ENCODE peak calls at places on chromosomes 13 and 19, in six cellular contexts. S, F, L, Y, O and T are unnamed samples.

GRCh38 chr19:588093-588742 is 1.5 kb upstream of the HCN2 start:
- DNase-seq in S (no peak), F (peak), L (peak), Y (no peak), O (peak), T (peak)

GRCh38 chr19:39515551-39516191 is 732 bp downstream of the SELENOV start:
- DNase-seq in S (no peak), F (no peak), L (no peak), Y (no peak), O (no peak), T (no peak)

GRCh38 chr13:111881700-111882099 is 185.2 kb upstream of the SOX1 start:
- DNase-seq in S (no peak), F (no peak), L (no peak), Y (peak), O (no peak), T (no peak)

GRCh38 chr19:8361921-8362793 is 1.8 kb upstream of the ANGPTL4 start:
- DNase-seq in S (peak), F (peak), L (peak), Y (peak), O (peak), T (peak)

GRCh38 chr13:51518847-51519246 is 65.4 kb upstream of the WDFY2 start:
- DNase-seq in S (no peak), F (peak), L (no peak), Y (no peak), O (peak), T (peak)

GRCh38 chr19:6590458-6591319 is at the start of gene CD70:
- DNase-seq in S (no peak), F (no peak), L (no peak), Y (no peak), O (peak), T (peak)

GRCh38 chr13:112893570-112894422 is 75.2 kb upstream of the MCF2L start:
- DNase-seq in S (no peak), F (peak), L (peak), Y (no peak), O (no peak), T (peak)

GRCh38 chr13:20383058-20383457 is 142.6 kb downstream of the CRYL1 start:
- DNase-seq in S (no peak), F (no peak), L (no peak), Y (no peak), O (no peak), T (no peak)

GRCh38 chr13:111114362-111115050 is 604 bp upstream of the ARHGEF7 start:
- DNase-seq in S (no peak), F (peak), L (peak), Y (peak), O (no peak), T (no peak)

GRCh38 chr13:25247345-25247744 is 39.9 kb downstream of the MTMR6 start:
- DNase-seq in S (no peak), F (no peak), L (no peak), Y (no peak), O (no peak), T (no peak)

GRCh38 chr13:34217343-34218094 is 399.6 kb downstream of the RFC3 start:
- DNase-seq in S (no peak), F (no peak), L (no peak), Y (no peak), O (no peak), T (no peak)

GRCh38 chr13:113967729-113968462 is 6.0 kb downstream of the C13orf46 start:
- DNase-seq in S (no peak), F (no peak), L (no peak), Y (no peak), O (no peak), T (no peak)

GRCh38 chr13:46666727-46667456 is 113.9 kb downstream of the LRCH1 start:
- DNase-seq in S (no peak), F (no peak), L (no peak), Y (no peak), O (no peak), T (peak)

GRCh38 chr13:63161219-63161618 is 1745.6 kb upstream of the PCDH20 start:
- DNase-seq in S (no peak), F (peak), L (no peak), Y (no peak), O (no peak), T (no peak)

GRCh38 chr13:68727788-68728187 is 1379.8 kb upstream of the ATXN8OS start:
- DNase-seq in S (no peak), F (no peak), L (no peak), Y (no peak), O (no peak), T (no peak)

GRCh38 chr13:98930014-98930625 is 47.7 kb downstream of the DOCK9 start:
- DNase-seq in S (no peak), F (no peak), L (no peak), Y (no peak), O (no peak), T (no peak)

GRCh38 chr13:104764600-104764999 is 1698.4 kb upstream of the SLC10A2 start:
- DNase-seq in S (no peak), F (no peak), L (no peak), Y (no peak), O (no peak), T (no peak)

GRCh38 chr19:1780272-1780957 is 27.1 kb downstream of the ONECUT3 start:
- DNase-seq in S (no peak), F (peak), L (peak), Y (no peak), O (peak), T (no peak)

GRCh38 chr13:100513987-100514670 is 74.5 kb downstream of the GGACT start:
- DNase-seq in S (no peak), F (peak), L (peak), Y (no peak), O (no peak), T (peak)

GRCh38 chr19:30070198-30070969 is 128.3 kb downstream of the URI1 start:
- DNase-seq in S (no peak), F (no peak), L (no peak), Y (no peak), O (no peak), T (no peak)

GRCh38 chr13:111929036-111929616 is 137.8 kb upstream of the SOX1 start:
- DNase-seq in S (no peak), F (no peak), L (no peak), Y (no peak), O (no peak), T (no peak)

GRCh38 chr13:42412812-42413795 is 141.2 kb downstream of the AKAP11 start:
- DNase-seq in S (no peak), F (no peak), L (peak), Y (no peak), O (no peak), T (no peak)

GRCh38 chr19:38290631-38291147 is 13.4 kb upstream of the C19orf33 start:
- DNase-seq in S (no peak), F (peak), L (peak), Y (no peak), O (peak), T (no peak)

GRCh38 chr13:46982856-46983582 is 86.2 kb upstream of the HTR2A start:
- DNase-seq in S (no peak), F (no peak), L (no peak), Y (no peak), O (no peak), T (no peak)